ENCODE peak calls at places on chromosomes 5 and 9, in four cellular contexts. M is GM12891, K is PC-3, Y is caudate nucleus. O is an unnamed sample.

GRCh38 chr5:180155331-180155881 is 53.6 kb downstream of the RASGEF1C start:
- DNase-seq in M (no peak), Y (no peak), K (no peak), O (no peak)

GRCh38 chr5:155953335-155953734 is 373.6 kb upstream of the SGCD start:
- DNase-seq in M (no peak), K (no peak), Y (no peak), O (no peak)

GRCh38 chr5:163105456-163105855 is 331.9 kb upstream of the CCNG1 start:
- DNase-seq in M (no peak), K (peak; percentile 88), Y (no peak), O (no peak)

GRCh38 chr5:123454236-123454911 is 31.2 kb upstream of the CEP120 start:
- DNase-seq in Y (no peak), M (no peak), K (peak; percentile 36), O (no peak)

GRCh38 chr9:114516913-114517312 is 11.6 kb upstream of the WHRN start:
- DNase-seq in Y (no peak), M (no peak), K (peak; percentile 61), O (no peak)

GRCh38 chr5:74903165-74903787 is 37.1 kb upstream of the FAM169A start:
- DNase-seq in M (peak; percentile 47), K (peak; percentile 64), Y (no peak), O (no peak)

GRCh38 chr5:179827684-179828083 is 7.0 kb downstream of the SQSTM1 start:
- DNase-seq in M (no peak), K (peak; percentile 63), Y (no peak), O (no peak)

GRCh38 chr5:112479418-112479817 is 60.3 kb upstream of the EPB41L4A start:
- DNase-seq in K (peak; percentile 62), M (no peak), Y (no peak), O (no peak)

GRCh38 chr9:37972346-37972745 is 68.4 kb upstream of the SLC25A51 start:
- DNase-seq in Y (no peak), K (no peak), M (no peak), O (no peak)

GRCh38 chr5:141672856-141673813 is 8.9 kb downstream of the ARAP3 start:
- DNase-seq in M (no peak), K (no peak), Y (peak; percentile 33), O (no peak)

GRCh38 chr9:118595719-118596305 is 773.4 kb downstream of the BRINP1 start:
- DNase-seq in Y (peak; percentile 30), M (peak; percentile 0), K (peak; percentile 2), O (no peak)

GRCh38 chr5:11527994-11528393 is 376.3 kb downstream of the CTNND2 start:
- DNase-seq in M (no peak), K (no peak), Y (no peak), O (no peak)

GRCh38 chr9:128218518-128219389 is 15.6 kb downstream of the DNM1 start:
- DNase-seq in Y (peak; percentile 75), K (peak; percentile 55), M (peak; percentile 76), O (peak; percentile 96)

GRCh38 chr9:97830884-97831829 is 21.9 kb upstream of the FOXE1 start:
- DNase-seq in M (no peak), K (no peak), Y (no peak), O (no peak)